ENCODE peak calls at places on chromosomes 3 and 15, in four cellular contexts. N is SK-N-SH, A is K562, D is HepG2. L is an unnamed sample.
A peak's percentile ranks its signal among the peaks of the same experiment; 100 is the strongest.

GRCh38 chr3:17157713-17158112 is 273.0 kb downstream of the PLCL2 start:
- DNase-seq in N (no peak), A (no peak), D (no peak), L (no peak)

GRCh38 chr15:84788500-84788899 is 28.7 kb upstream of the ALPK3 start:
- DNase-seq in N (no peak), A (no peak), D (no peak), L (no peak)

GRCh38 chr3:86794336-86795065 is 196.4 kb downstream of the VGLL3 start:
- DNase-seq in N (no peak), A (no peak), D (no peak), L (no peak)

GRCh38 chr3:137724240-137724639 is 39.9 kb upstream of the SOX14 start:
- DNase-seq in N (no peak), A (no peak), D (no peak), L (no peak)

GRCh38 chr3:136602818-136603217 is 149.4 kb downstream of the STAG1 start:
- DNase-seq in N (no peak), A (no peak), D (no peak), L (no peak)

GRCh38 chr15:39511000-39511914 is 69.6 kb upstream of the THBS1 start:
- DNase-seq in N (no peak), A (peak; percentile 19), D (no peak), L (no peak)

GRCh38 chr15:64596701-64597468 is 136.5 kb downstream of the ZNF609 start:
- DNase-seq in N (no peak), A (no peak), D (no peak), L (no peak)

GRCh38 chr3:168933614-168934013 is 729.9 kb downstream of the MECOM start:
- DNase-seq in N (no peak), A (no peak), D (no peak), L (no peak)

GRCh38 chr15:53588773-53589172 is 170.7 kb downstream of the WDR72 start:
- DNase-seq in N (no peak), A (no peak), D (no peak), L (no peak)

GRCh38 chr3:149717391-149718056 is 34.8 kb downstream of the COMMD2 start:
- DNase-seq in N (peak; percentile 61), A (peak; percentile 30), D (peak; percentile 51), L (no peak)

GRCh38 chr3:177538743-177539730 is 341.8 kb upstream of the TBL1XR1 start:
- DNase-seq in N (no peak), A (no peak), D (peak; percentile 16), L (peak; percentile 25)

DNA sequence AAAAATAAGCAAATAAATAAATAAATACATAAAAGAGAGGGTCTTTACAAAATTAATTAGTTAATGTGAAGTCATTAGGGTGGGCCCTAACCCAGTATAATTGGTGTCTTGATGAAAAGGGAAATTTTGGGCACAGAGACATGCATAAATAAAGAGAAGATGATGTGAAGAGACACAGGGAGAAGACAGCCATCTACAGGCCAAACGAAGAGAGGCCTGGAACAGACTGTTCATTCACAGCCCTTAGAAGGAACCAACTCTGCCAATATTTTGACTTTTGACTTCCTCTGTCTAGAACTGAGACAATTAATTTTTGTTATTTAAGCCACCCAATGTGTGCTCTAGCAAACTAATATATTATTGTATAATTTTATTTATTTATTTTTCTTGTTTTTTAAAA is 29.6 kb upstream of the SELENOK start:
- DNase-seq in N (peak; percentile 7), A (no peak), D (peak; percentile 21), L (peak; percentile 21)
- TF ChIP-seq GABPA in N (no peak), A (no peak), D (no peak), L (no peak)

DNA sequence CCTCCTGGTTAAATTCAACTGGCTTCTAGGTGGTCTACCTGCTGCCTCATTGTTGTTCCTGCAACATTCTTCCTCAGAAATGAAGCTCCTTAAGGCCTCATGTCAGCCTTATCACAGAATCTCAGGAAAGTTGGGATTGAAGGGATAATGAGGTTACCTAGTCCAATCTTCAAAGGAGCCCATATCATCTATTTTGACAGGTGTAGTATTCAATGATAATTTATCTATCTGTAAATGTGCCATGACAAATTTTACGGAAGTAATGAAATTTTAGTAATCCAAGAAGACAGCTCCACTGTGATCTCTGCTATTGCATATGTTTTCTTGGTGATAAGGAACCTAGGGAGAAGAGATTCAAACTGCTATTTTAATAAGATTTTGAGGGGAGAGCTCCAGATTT is 973.8 kb downstream of the ROBO2 start:
- DNase-seq in N (no peak), A (no peak), D (no peak), L (no peak)
- TF ChIP-seq REST in N (no peak), A (no peak), D (no peak), L (no peak)

GRCh38 chr3:155230382-155230781 is 63.1 kb downstream of the STRIT1 start:
- DNase-seq in N (no peak), A (no peak), D (no peak), L (no peak)

GRCh38 chr3:155229086-155229485 is 64.4 kb downstream of the STRIT1 start:
- DNase-seq in N (no peak), A (no peak), D (no peak), L (no peak)

GRCh38 chr3:155231792-155232191 is 61.7 kb downstream of the STRIT1 start:
- DNase-seq in N (no peak), A (no peak), D (no peak), L (no peak)

GRCh38 chr3:155233213-155233612 is 60.3 kb downstream of the STRIT1 start:
- DNase-seq in N (peak; percentile 23), A (no peak), D (no peak), L (no peak)

GRCh38 chr3:155232605-155233004 is 60.9 kb downstream of the STRIT1 start:
- DNase-seq in N (peak; percentile 1), A (no peak), D (no peak), L (no peak)
- TF ChIP-seq GABPA in N (no peak), A (no peak), D (no peak), L (no peak)

DNA sequence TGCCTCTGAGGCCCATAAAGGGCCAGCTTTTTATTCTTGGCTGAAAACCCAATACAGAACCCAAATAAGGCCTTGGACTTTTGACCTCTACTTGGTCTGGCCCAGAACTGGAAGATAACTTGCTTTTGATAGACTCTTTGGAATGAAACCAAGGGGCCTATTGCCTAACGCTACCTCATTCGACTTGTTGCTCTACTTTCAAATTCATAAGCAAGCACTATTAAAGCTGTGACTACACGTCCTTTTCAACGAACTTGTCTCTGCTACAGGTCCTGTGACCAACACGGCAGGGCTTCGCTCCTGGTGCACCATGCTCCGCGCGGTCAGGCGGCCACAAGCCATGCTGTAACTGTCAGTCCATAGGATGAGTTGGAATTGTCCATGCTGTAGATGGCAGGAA is 385.4 kb downstream of the MFSD1 start:
- DNase-seq in N (no peak), A (no peak), D (no peak), L (no peak)
- TF ChIP-seq REST in N (no peak), A (no peak), D (no peak), L (no peak)

DNA sequence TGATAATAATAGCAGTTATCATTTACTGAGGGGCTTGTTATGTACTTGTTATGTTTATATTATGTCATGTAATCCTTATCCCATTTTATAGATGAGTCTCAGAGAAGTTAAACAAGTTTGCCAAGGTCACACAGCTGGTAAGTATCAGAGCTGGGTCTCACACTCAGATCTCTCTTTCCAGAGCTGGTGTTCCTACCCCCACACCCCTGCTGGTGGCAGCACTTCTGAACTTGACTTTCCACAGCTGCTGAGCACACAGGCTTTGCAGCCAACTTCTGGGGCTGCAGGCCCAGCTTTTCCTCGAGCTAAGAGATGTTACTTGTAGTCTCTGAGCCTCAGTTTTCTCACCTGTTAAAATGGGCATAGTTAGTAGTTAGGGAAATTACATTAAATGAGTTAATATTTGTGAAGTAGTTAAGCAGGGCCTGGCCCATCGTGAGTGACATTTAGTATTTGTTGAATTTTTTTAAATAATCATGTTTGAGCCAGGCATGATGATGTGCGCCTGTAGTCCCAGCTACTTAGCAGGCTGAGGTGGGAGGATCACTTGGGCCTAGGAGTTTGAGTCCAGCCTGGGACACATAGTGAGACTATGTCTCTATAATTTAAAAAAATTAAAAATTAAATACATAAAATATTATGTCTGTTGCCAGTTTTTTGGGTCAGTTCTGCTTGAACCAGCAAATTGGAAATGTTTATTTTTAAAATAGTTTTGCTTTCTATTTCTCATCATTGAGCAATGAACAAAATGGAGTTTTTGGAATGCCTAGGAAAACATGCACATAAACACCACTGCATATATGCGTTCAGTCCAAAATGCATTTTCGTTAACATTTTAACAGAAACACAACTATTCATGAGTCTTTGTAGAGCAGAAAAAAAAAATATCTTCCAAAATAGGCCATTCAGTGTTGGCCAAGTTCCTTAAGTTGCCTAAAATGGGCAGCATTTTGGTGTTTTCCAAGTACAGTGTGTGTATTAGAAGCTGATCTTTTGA is 87.3 kb downstream of the SMAD6 start:
- DNase-seq in N (no peak), A (peak; percentile 63), D (peak; percentile 30), L (peak; percentile 29)
- TF ChIP-seq GABPA in N (no peak), A (no peak), D (no peak), L (no peak)

DNA sequence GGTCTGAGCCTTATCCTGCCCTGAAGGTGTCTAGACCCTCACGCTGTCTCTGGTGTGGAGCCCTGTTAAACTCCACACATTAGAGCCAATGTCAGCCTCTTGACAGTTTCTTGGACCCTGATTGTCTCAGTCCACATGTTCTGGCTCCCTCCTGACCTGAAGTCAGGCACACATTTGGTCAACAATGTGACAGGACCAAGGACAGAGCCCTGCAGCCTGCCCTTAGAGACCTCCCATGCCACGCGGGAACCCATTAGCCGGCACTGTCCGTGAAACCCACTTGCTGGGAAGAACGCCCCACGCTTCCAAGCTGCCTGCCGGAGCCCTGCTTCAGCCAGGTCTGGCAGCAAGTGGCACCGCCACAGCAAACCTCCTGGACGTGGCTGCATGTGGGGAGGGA is 162.7 kb upstream of the LINGO1 start:
- DNase-seq in N (no peak), A (no peak), D (no peak), L (no peak)
- TF ChIP-seq REST in N (peak; percentile 78), A (no peak), D (peak; percentile 84), L (peak; percentile 76)

GRCh38 chr3:193095366-193095765 is 145.7 kb upstream of the PLAAT1 start:
- DNase-seq in N (no peak), A (no peak), D (no peak), L (no peak)
- TF ChIP-seq GABPA in N (no peak), A (no peak), D (no peak), L (no peak)

GRCh38 chr15:66651913-66652642 is 50.0 kb upstream of the SMAD6 start:
- DNase-seq in N (no peak), A (no peak), D (peak; percentile 48), L (no peak)
- TF ChIP-seq REST in N (no peak), A (no peak), D (no peak), L (no peak)

DNA sequence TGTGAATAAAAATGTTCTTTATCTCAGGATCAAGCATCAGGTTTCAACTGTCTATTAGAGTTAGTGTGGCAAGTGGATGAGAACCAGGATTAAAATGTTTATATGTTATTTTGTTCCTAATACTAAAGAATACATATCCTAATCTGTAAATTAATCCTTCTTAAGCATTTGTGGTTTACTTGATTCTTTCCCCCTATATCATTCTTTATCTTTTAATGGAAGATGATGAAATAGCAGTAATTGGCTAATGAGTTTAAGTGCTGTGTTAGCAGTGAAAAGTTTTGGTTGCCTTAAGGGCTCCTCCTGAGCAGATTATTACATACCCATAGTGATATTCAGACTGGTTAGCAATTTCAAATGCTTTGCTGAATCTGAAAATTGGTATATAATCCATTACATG is 101.9 kb upstream of the BCHE start:
- DNase-seq in N (no peak), A (no peak), D (no peak), L (no peak)
- TF ChIP-seq GABPA in N (no peak), A (no peak), D (no peak), L (no peak)